ENCODE peak calls at places on chromosome 10, in five cellular contexts. M, P, L, I and J are unnamed samples.

GRCh38 chr10:79322616-79323566 is 24.4 kb upstream of the PPIF start:
- DNase-seq in M (peak; percentile 61), I (no peak), L (peak; percentile 91), P (peak; percentile 86), J (no peak)

GRCh38 chr10:89392974-89393373 is 551 bp downstream of the IFIT1 start:
- DNase-seq in P (peak; percentile 71), M (peak; percentile 38), I (no peak), L (no peak), J (no peak)

GRCh38 chr10:78335691-78336401 is 302.2 kb downstream of the RPS24 start:
- DNase-seq in M (peak; percentile 14), P (peak; percentile 91), L (no peak), I (peak; percentile 89), J (no peak)

GRCh38 chr10:46537309-46537708 is 19.1 kb downstream of the GPRIN2 start:
- DNase-seq in I (no peak), P (no peak), M (no peak), L (peak; percentile 16), J (no peak)

GRCh38 chr10:28054211-28054888 is 55.5 kb upstream of the ODAD2 start:
- DNase-seq in M (no peak), P (peak; percentile 77), L (no peak), I (no peak), J (no peak)

GRCh38 chr10:93576888-93577287 is 10.4 kb downstream of the FFAR4 start:
- DNase-seq in L (no peak), P (no peak), M (peak; percentile 79), I (peak; percentile 27), J (no peak)

GRCh38 chr10:61592581-61592980 is 70.1 kb upstream of the CABCOCO1 start:
- DNase-seq in L (no peak), P (no peak), I (no peak), M (no peak), J (peak; percentile 36)

GRCh38 chr10:6046458-6047325 is 15.5 kb downstream of the IL2RA start:
- DNase-seq in P (no peak), I (no peak), L (no peak), M (peak; percentile 13), J (no peak)

GRCh38 chr10:117541909-117542705 is 439 bp upstream of the EMX2 start:
- DNase-seq in L (no peak), M (no peak), I (no peak), P (peak; percentile 91), J (peak; percentile 52)

GRCh38 chr10:24208661-24209420 is at the start of gene KIAA1217:
- DNase-seq in L (no peak), P (peak; percentile 6), M (peak; percentile 64), I (no peak), J (no peak)
- H3K4me3 ChIP-seq in L (no peak within 1 kb of the TSS), P (peak within 1 kb of the TSS; percentile 66), M (peak within 1 kb of the TSS; percentile 43), I (peak within 1 kb of the TSS; percentile 54), J (peak within 1 kb of the TSS; percentile 32)

DNA sequence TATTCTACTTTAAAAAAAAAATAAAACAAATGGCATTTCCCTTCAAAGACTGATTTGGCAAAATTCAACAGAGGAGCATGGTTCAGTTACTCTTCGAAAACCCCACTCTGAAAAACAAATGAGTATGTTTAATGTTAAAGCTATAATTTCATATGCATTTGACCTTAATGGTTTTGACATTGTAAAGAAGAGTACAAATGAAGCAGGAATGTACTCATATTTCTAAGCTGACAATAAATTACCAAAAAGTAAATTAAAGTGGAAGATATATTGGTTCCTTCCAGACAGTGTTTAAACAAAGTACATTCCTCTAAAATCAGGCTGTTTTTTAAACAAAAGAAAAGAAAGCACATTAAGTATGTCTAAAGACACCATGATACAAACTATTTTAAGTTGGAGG is 16.4 kb downstream of the RGS10 start:
- DNase-seq in L (no peak), M (no peak), I (no peak), P (no peak), J (no peak)
- H3K4me3 ChIP-seq in L (no peak overlapping the region), M (no peak overlapping the region), I (no peak overlapping the region), P (no peak overlapping the region), J (no peak overlapping the region)

DNA sequence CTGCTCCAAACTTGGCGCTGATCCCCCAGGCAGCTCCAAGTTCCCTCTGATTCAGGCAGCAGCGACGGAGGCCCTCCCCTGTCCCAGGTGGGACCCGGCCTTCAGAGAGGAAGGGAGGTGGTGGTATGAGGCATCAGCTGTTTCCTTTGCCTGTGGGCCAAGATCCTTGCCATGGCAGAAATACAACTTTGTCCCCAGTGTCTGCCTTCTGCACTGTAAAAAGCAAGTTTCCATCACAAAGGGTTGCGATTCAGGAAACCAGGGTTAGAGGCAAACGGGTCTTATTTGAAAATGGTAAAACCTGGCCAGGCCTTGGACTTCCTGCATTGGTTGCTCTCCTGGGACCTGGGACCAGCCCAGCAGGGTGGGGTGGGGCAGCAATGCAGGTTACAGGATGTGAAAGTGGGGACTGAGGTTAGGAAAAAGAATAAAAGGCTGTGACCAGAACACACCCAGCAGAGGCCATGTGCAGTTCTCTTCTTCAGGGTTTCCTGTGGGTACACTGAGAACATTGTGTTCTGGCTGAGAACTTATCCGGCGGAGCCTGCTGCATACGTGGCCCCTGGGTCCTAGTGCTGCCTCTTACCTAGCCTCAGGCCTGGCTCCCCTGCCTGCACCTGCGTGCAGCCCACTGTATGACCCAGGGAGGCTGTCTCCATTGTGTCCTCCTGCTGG is 25.1 kb upstream of the DDIT4 start:
- DNase-seq in M (peak; percentile 85), L (peak; percentile 80), I (no peak), P (peak; percentile 57), J (no peak)
- H3K4me3 ChIP-seq in M (no peak overlapping the region), L (peak overlapping the region; percentile 55), I (peak overlapping the region; percentile 1), P (no peak overlapping the region), J (peak overlapping the region; percentile 9)

GRCh38 chr10:8105932-8106331 is 51.4 kb downstream of the GATA3 start:
- DNase-seq in I (no peak), P (no peak), M (no peak), L (no peak), J (no peak)
- H3K4me3 ChIP-seq in I (no peak overlapping the region), P (no peak overlapping the region), M (no peak overlapping the region), L (no peak overlapping the region), J (no peak overlapping the region)

GRCh38 chr10:71219918-71220688 is 7.7 kb downstream of the UNC5B start:
- DNase-seq in M (no peak), I (no peak), L (no peak), P (no peak), J (no peak)

GRCh38 chr10:71216751-71217265 is 4.4 kb downstream of the UNC5B start:
- DNase-seq in I (no peak), P (no peak), L (no peak), M (no peak), J (no peak)

GRCh38 chr10:71217266-71218045 is 5.1 kb downstream of the UNC5B start:
- DNase-seq in I (no peak), M (no peak), L (no peak), P (no peak), J (no peak)

GRCh38 chr10:71218833-71219120 is 6.4 kb downstream of the UNC5B start:
- DNase-seq in M (no peak), P (no peak), I (no peak), L (no peak), J (no peak)

GRCh38 chr10:71218046-71218832 is 5.9 kb downstream of the UNC5B start:
- DNase-seq in L (no peak), I (no peak), M (no peak), P (no peak), J (no peak)
- H3K4me3 ChIP-seq in L (no peak overlapping the region), I (no peak overlapping the region), M (no peak overlapping the region), P (peak overlapping the region; percentile 55), J (peak overlapping the region; percentile 42)

GRCh38 chr10:11742779-11743298 is 657 bp downstream of the ECHDC3 start:
- DNase-seq in M (no peak), L (no peak), P (no peak), I (no peak), J (no peak)
- H3K4me3 ChIP-seq in M (peak overlapping the region; percentile 70), L (no peak overlapping the region), P (peak overlapping the region; percentile 61), I (peak overlapping the region; percentile 53), J (peak overlapping the region; percentile 51)

GRCh38 chr10:131722121-131722520 is 178.7 kb upstream of the PPP2R2D start:
- DNase-seq in I (no peak), P (no peak), L (no peak), M (peak; percentile 5), J (no peak)

GRCh38 chr10:131722525-131723264 is 178.1 kb upstream of the PPP2R2D start:
- DNase-seq in M (peak; percentile 3), I (no peak), L (no peak), P (no peak), J (no peak)

GRCh38 chr10:131724891-131725735 is 175.7 kb upstream of the PPP2R2D start:
- DNase-seq in I (no peak), P (no peak), L (no peak), M (peak; percentile 10), J (no peak)

GRCh38 chr10:131725736-131726459 is 174.9 kb upstream of the PPP2R2D start:
- DNase-seq in I (no peak), L (no peak), M (peak; percentile 11), P (no peak), J (no peak)

DNA sequence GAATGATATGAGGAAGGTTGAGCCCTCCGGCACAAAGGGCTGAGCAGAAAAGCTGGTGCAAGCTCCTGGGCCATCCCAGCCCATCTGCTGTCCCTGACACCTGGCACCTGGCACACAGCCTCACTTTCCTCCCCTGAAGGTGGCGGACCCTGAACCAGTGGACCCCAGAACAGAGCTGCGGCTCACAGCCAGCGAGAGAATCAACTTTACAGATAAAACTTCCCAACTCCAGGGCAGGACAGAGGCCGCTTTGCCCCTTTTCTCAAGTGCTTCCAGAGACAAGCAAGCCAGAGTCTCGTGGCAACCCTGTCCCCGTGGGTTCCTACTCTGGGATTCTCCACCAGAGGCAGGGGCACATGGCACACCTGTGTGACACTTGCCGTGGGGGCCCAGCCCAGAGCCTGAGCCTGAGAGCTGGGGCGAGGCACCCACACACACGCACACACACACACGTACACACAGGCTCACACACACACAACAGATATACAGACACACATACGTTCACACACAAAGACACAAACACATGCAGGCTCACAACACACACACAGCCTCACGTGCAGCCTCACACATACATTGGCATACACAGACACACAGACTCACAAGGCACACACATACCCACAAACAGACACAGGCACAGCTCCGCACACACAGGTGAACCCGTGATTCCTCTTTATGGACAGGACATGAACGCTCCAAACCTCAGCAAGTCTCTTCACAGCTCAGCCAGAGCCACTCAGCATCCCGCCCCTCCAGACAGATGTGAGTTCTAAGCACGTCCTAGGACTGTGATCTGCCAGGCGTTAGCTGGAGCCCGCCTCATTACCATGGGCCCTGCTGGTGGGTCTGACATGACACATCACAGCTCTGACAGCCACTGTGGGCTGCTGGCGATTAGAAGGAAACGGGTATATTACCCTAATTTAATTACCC is 176.9 kb upstream of the PPP2R2D start:
- DNase-seq in L (no peak), M (peak; percentile 13), I (no peak), P (no peak), J (no peak)
- H3K4me3 ChIP-seq in L (no peak overlapping the region), M (no peak overlapping the region), I (no peak overlapping the region), P (no peak overlapping the region), J (no peak overlapping the region)